ENCODE peak calls at places on chromosomes 16 and 17, in seven cellular contexts. One of them, this sample, is unnamed.

GRCh38 chr17:62587554-62587953 is 39.9 kb upstream of the MRC2 start:
- DNase-seq in right lobe of liver: no peak
- DNase-seq in germinal center: no peak
- DNase-seq in HAP-1: no peak
- DNase-seq in ELF-1: no peak
- DNase-seq in anterior cingulate cortex: no peak
- DNase-seq in DMS79 treated with DMSO at 0.1 percent for 48 hours: peak
- DNase-seq in this sample: no peak

GRCh38 chr17:29363716-29364115 is 26.4 kb upstream of the TAOK1 start:
- DNase-seq in HAP-1: no peak
- DNase-seq in anterior cingulate cortex: no peak
- DNase-seq in right lobe of liver: no peak
- DNase-seq in germinal center: no peak
- DNase-seq in DMS79 treated with DMSO at 0.1 percent for 48 hours: no peak
- DNase-seq in ELF-1: no peak
- DNase-seq in this sample: no peak

GRCh38 chr17:5418858-5419355 is 555 bp downstream of the NUP88 start:
- DNase-seq in right lobe of liver: no peak
- DNase-seq in anterior cingulate cortex: no peak
- DNase-seq in DMS79 treated with DMSO at 0.1 percent for 48 hours: peak
- DNase-seq in germinal center: peak
- DNase-seq in ELF-1: no peak
- DNase-seq in HAP-1: peak
- DNase-seq in this sample: peak

GRCh38 chr17:47072881-47073280 is 93.8 kb upstream of the RPRML start:
- DNase-seq in germinal center: no peak
- DNase-seq in HAP-1: no peak
- DNase-seq in right lobe of liver: no peak
- DNase-seq in ELF-1: no peak
- DNase-seq in DMS79 treated with DMSO at 0.1 percent for 48 hours: no peak
- DNase-seq in anterior cingulate cortex: peak
- DNase-seq in this sample: peak

GRCh38 chr17:32912218-32912897 is 15.6 kb upstream of the TMEM98 start:
- DNase-seq in HAP-1: peak
- DNase-seq in anterior cingulate cortex: no peak
- DNase-seq in DMS79 treated with DMSO at 0.1 percent for 48 hours: no peak
- DNase-seq in ELF-1: peak
- DNase-seq in right lobe of liver: peak
- DNase-seq in germinal center: no peak
- DNase-seq in this sample: peak

GRCh38 chr17:74282587-74283370 is 8.7 kb downstream of the DNAI2 start:
- DNase-seq in HAP-1: no peak
- DNase-seq in DMS79 treated with DMSO at 0.1 percent for 48 hours: no peak
- DNase-seq in germinal center: no peak
- DNase-seq in anterior cingulate cortex: no peak
- DNase-seq in ELF-1: no peak
- DNase-seq in right lobe of liver: no peak
- DNase-seq in this sample: no peak

GRCh38 chr16:4327386-4327781 is 11.5 kb downstream of the GLIS2 start:
- DNase-seq in germinal center: no peak
- DNase-seq in HAP-1: no peak
- DNase-seq in anterior cingulate cortex: no peak
- DNase-seq in ELF-1: no peak
- DNase-seq in DMS79 treated with DMSO at 0.1 percent for 48 hours: no peak
- DNase-seq in right lobe of liver: no peak
- DNase-seq in this sample: no peak

GRCh38 chr16:72819345-72819744 is 228.6 kb downstream of the ZFHX3 start:
- DNase-seq in right lobe of liver: no peak
- DNase-seq in anterior cingulate cortex: no peak
- DNase-seq in ELF-1: no peak
- DNase-seq in DMS79 treated with DMSO at 0.1 percent for 48 hours: no peak
- DNase-seq in germinal center: no peak
- DNase-seq in HAP-1: no peak
- DNase-seq in this sample: no peak

GRCh38 chr17:64354396-64354795 is 36.3 kb downstream of the PECAM1 start:
- DNase-seq in HAP-1: no peak
- DNase-seq in DMS79 treated with DMSO at 0.1 percent for 48 hours: no peak
- DNase-seq in anterior cingulate cortex: no peak
- DNase-seq in right lobe of liver: no peak
- DNase-seq in germinal center: no peak
- DNase-seq in ELF-1: no peak
- DNase-seq in this sample: no peak

GRCh38 chr17:61405047-61405685 is 5.5 kb downstream of the TBX2 start:
- DNase-seq in ELF-1: peak
- DNase-seq in germinal center: no peak
- DNase-seq in right lobe of liver: peak
- DNase-seq in HAP-1: no peak
- DNase-seq in DMS79 treated with DMSO at 0.1 percent for 48 hours: no peak
- DNase-seq in anterior cingulate cortex: no peak
- DNase-seq in this sample: no peak

This sample was measured in putamen.